ENCODE peak calls at places on chromosomes 11 and 22, in eight cellular contexts. L is HT1080; X is CD8-positive, alpha-beta memory T cell; T is activated CD4-positive, CD25-positive, alpha-beta regulatory T cell treated with anti-CD3 and anti-CD28 coated beads, Interleukin-2, amount 50 U/mL, for 16 hours; B is dorsolateral prefrontal cortex; Z is activated T-helper 1 cell treated with Interleukin-2 at 50 U/mL for 16 hours; N is HuH-7; R is nucleus accumbens. I is an unnamed sample.
A peak's percentile ranks its signal among the peaks of the same experiment; 100 is the strongest.

GRCh38 chr22:38201718-38202436 is at the start of gene MAFF:
- DNase-seq in L (peak; percentile 91), X (peak; percentile 79), T (peak; percentile 77), B (peak; percentile 92), Z (peak; percentile 74), N (peak; percentile 88), R (peak; percentile 77), I (peak; percentile 96)

GRCh38 chr11:109728056-109728455 is 306.1 kb downstream of the C11orf87 start:
- DNase-seq in L (peak; percentile 56), X (no peak), T (no peak), B (no peak), Z (no peak), N (peak; percentile 1), R (no peak), I (no peak)

GRCh38 chr11:34292546-34292945 is 65.3 kb downstream of the ABTB2 start:
- DNase-seq in L (no peak), X (no peak), T (no peak), B (no peak), Z (no peak), N (no peak), R (no peak), I (no peak)

GRCh38 chr11:44088871-44089270 is 6.6 kb upstream of the EXT2 start:
- DNase-seq in L (no peak), X (no peak), T (no peak), B (no peak), Z (no peak), N (no peak), R (no peak), I (no peak)

GRCh38 chr11:114275295-114275694 is 20.9 kb upstream of the NNMT start:
- DNase-seq in L (no peak), X (no peak), T (no peak), B (no peak), Z (no peak), N (no peak), R (no peak), I (no peak)

GRCh38 chr11:73388241-73389133 is 12.3 kb downstream of the RELT start:
- DNase-seq in L (no peak), X (no peak), T (no peak), B (no peak), Z (no peak), N (no peak), R (no peak), I (peak; percentile 42)

GRCh38 chr11:86477495-86478155 is 102.9 kb downstream of the CCDC81 start:
- DNase-seq in L (peak; percentile 76), X (no peak), T (no peak), B (no peak), Z (no peak), N (no peak), R (no peak), I (no peak)

GRCh38 chr22:27476729-27477128 is 324.8 kb downstream of the MN1 start:
- DNase-seq in L (peak; percentile 93), X (no peak), T (no peak), B (no peak), Z (no peak), N (no peak), R (no peak), I (no peak)

GRCh38 chr11:27354359-27354965 is 8.6 kb downstream of the CCDC34 start:
- DNase-seq in L (no peak), X (no peak), T (no peak), B (no peak), Z (no peak), N (no peak), R (no peak), I (no peak)

GRCh38 chr11:19604679-19605375 is 107.8 kb upstream of the NAV2 start:
- DNase-seq in L (no peak), X (no peak), T (no peak), B (no peak), Z (no peak), N (no peak), R (no peak), I (no peak)

GRCh38 chr11:26806209-26806608 is 84.3 kb upstream of the SLC5A12 start:
- DNase-seq in L (no peak), X (no peak), T (no peak), B (no peak), Z (no peak), N (no peak), R (no peak), I (no peak)

GRCh38 chr11:79675081-79675480 is 234.3 kb upstream of the TENM4 start:
- DNase-seq in L (no peak), X (no peak), T (no peak), B (no peak), Z (no peak), N (no peak), R (no peak), I (no peak)

GRCh38 chr11:70471254-70471653 is 72.9 kb downstream of the CTTN start:
- DNase-seq in L (peak; percentile 66), X (no peak), T (no peak), B (no peak), Z (no peak), N (peak; percentile 83), R (no peak), I (peak; percentile 80)

GRCh38 chr11:69014084-69014935 is 1.3 kb upstream of the MRGPRF start:
- DNase-seq in L (no peak), X (no peak), T (no peak), B (no peak), Z (no peak), N (peak; percentile 86), R (no peak), I (no peak)

GRCh38 chr11:94315664-94316063 is 11.3 kb downstream of the IZUMO1R start:
- DNase-seq in L (peak; percentile 69), X (no peak), T (no peak), B (no peak), Z (no peak), N (no peak), R (no peak), I (no peak)

GRCh38 chr22:36048911-36049677 is 20.5 kb upstream of the RBFOX2 start:
- DNase-seq in L (no peak), X (no peak), T (no peak), B (no peak), Z (no peak), N (no peak), R (no peak), I (no peak)

GRCh38 chr11:123191939-123192338 is 3.1 kb downstream of the CLMP start:
- DNase-seq in L (no peak), X (no peak), T (no peak), B (no peak), Z (no peak), N (no peak), R (no peak), I (no peak)

GRCh38 chr22:28016781-28017557 is 97.9 kb upstream of the PITPNB start:
- DNase-seq in L (no peak), X (no peak), T (no peak), B (no peak), Z (no peak), N (no peak), R (no peak), I (no peak)

GRCh38 chr11:101516546-101516945 is 67.3 kb downstream of the TRPC6 start:
- DNase-seq in L (no peak), X (no peak), T (no peak), B (no peak), Z (no peak), N (no peak), R (no peak), I (no peak)

GRCh38 chr11:83033367-83033766 is 38.3 kb downstream of the RAB30 start:
- DNase-seq in L (no peak), X (no peak), T (no peak), B (no peak), Z (no peak), N (no peak), R (no peak), I (peak; percentile 66)

GRCh38 chr11:67025750-67026149 is 2.8 kb downstream of the SYT12 start:
- DNase-seq in L (no peak), X (no peak), T (no peak), B (no peak), Z (no peak), N (no peak), R (no peak), I (no peak)

GRCh38 chr22:42964994-42965699 is 49.8 kb downstream of the PACSIN2 start:
- DNase-seq in L (no peak), X (no peak), T (no peak), B (no peak), Z (no peak), N (no peak), R (no peak), I (no peak)

GRCh38 chr22:38490915-38491314 is 15.2 kb downstream of the DDX17 start:
- DNase-seq in L (no peak), X (no peak), T (no peak), B (no peak), Z (no peak), N (no peak), R (no peak), I (no peak)